ENCODE peak calls at places on chromosomes 6 and 20, in four cellular contexts. S, L, N and W are unnamed samples.

GRCh38 chr6:6645266-6645917 is 56.9 kb downstream of the LY86 start:
- DNase-seq in N (no peak), S (no peak), L (no peak), W (no peak)

GRCh38 chr6:113776998-113777397 is 80.1 kb upstream of the MARCKS start:
- DNase-seq in N (no peak), S (no peak), L (no peak), W (no peak)

GRCh38 chr6:169723200-169723909 is 945 bp downstream of the PHF10 start:
- DNase-seq in S (peak; percentile 73), N (peak; percentile 38), L (peak; percentile 81), W (peak; percentile 63)

GRCh38 chr6:31131595-31131994 is 7.3 kb downstream of the PSORS1C2 start:
- DNase-seq in N (no peak), L (no peak), S (no peak), W (no peak)

GRCh38 chr20:1388253-1388652 is 4.6 kb downstream of the FKBP1A start:
- DNase-seq in L (no peak), S (no peak), N (no peak), W (no peak)

GRCh38 chr6:105993341-105993740 is 92.8 kb upstream of the PRDM1 start:
- DNase-seq in S (peak; percentile 40), N (no peak), L (no peak), W (no peak)

GRCh38 chr6:101083533-101084172 is 202.5 kb upstream of the ASCC3 start:
- DNase-seq in S (no peak), L (no peak), N (no peak), W (no peak)

GRCh38 chr6:164007881-164008280 is 593.4 kb downstream of the QKI start:
- DNase-seq in N (no peak), L (no peak), S (no peak), W (no peak)

GRCh38 chr20:62030834-62031434 is 34.7 kb downstream of the TAF4 start:
- DNase-seq in N (no peak), L (no peak), S (no peak), W (no peak)

GRCh38 chr20:62875419-62876355 is 14.1 kb upstream of the TCFL5 start:
- DNase-seq in N (peak; percentile 87), L (peak; percentile 78), S (peak; percentile 78), W (peak; percentile 79)

GRCh38 chr6:112701201-112701600 is 354.1 kb downstream of the RFPL4B start:
- DNase-seq in N (no peak), L (no peak), S (no peak), W (no peak)

GRCh38 chr6:31620586-31621319 is at the start of gene PRRC2A:
- DNase-seq in S (peak; percentile 83), N (peak; percentile 92), L (peak; percentile 96), W (peak; percentile 96)

GRCh38 chr6:170122676-170123075 is 168.2 kb downstream of the DLL1 start:
- DNase-seq in S (no peak), N (no peak), L (no peak), W (no peak)

GRCh38 chr20:33696448-33696847 is 10.3 kb upstream of the E2F1 start:
- DNase-seq in N (no peak), S (no peak), L (no peak), W (no peak)

GRCh38 chr6:6820688-6821238 is 232.2 kb downstream of the LY86 start:
- DNase-seq in N (no peak), S (no peak), L (peak; percentile 82), W (no peak)

GRCh38 chr6:87754828-87755227 is 52.8 kb upstream of the AKIRIN2 start:
- DNase-seq in L (no peak), S (no peak), N (no peak), W (no peak)

GRCh38 chr20:1130849-1131248 is 12.4 kb downstream of the PSMF1 start:
- DNase-seq in N (no peak), L (no peak), S (no peak), W (no peak)

GRCh38 chr6:134010400-134010799 is 42.0 kb downstream of the SLC2A12 start:
- DNase-seq in N (no peak), L (no peak), S (no peak), W (no peak)

GRCh38 chr20:25470045-25470444 is 62.6 kb downstream of the GINS1 start:
- DNase-seq in N (peak; percentile 65), S (no peak), L (peak; percentile 49), W (peak; percentile 49)

GRCh38 chr6:170445984-170446383 is 107.1 kb downstream of the PSMB1 start:
- DNase-seq in S (no peak), L (no peak), N (no peak), W (no peak)

GRCh38 chr6:38170666-38171065 is 351.1 kb downstream of the ZFAND3 start:
- DNase-seq in L (no peak), S (no peak), N (no peak), W (no peak)

GRCh38 chr6:1611572-1612385 is 2.1 kb downstream of the FOXC1 start:
- DNase-seq in N (no peak), S (no peak), L (no peak), W (no peak)

GRCh38 chr6:1612386-1612893 is 2.7 kb downstream of the FOXC1 start:
- DNase-seq in S (no peak), L (no peak), N (no peak), W (no peak)

GRCh38 chr6:1610497-1611321 is 994 bp downstream of the FOXC1 start:
- DNase-seq in L (no peak), N (peak; percentile 45), S (no peak), W (peak; percentile 40)

GRCh38 chr6:1609662-1610496 is at the start of gene FOXC1:
- DNase-seq in L (peak; percentile 79), N (peak; percentile 77), S (peak; percentile 81), W (peak; percentile 78)

DNA sequence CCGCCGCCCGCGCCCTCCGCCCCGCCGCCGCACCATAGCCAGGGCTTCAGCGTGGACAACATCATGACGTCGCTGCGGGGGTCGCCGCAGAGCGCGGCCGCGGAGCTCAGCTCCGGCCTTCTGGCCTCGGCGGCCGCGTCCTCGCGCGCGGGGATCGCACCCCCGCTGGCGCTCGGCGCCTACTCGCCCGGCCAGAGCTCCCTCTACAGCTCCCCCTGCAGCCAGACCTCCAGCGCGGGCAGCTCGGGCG is 1.5 kb downstream of the FOXC1 start:
- DNase-seq in N (peak; percentile 68), L (no peak), S (no peak), W (peak; percentile 66)
- TF ChIP-seq CTCF in N (peak; percentile 61), L (no peak), S (no peak), W (no peak)

GRCh38 chr6:34793877-34794276 is 2.0 kb downstream of the BLTP3A start:
- DNase-seq in N (no peak), L (no peak), S (no peak), W (no peak)

GRCh38 chr6:34788111-34788510 is 3.8 kb upstream of the BLTP3A start:
- DNase-seq in N (no peak), L (no peak), S (no peak), W (no peak)

GRCh38 chr6:34791842-34792604 is at the start of gene BLTP3A:
- DNase-seq in N (peak; percentile 87), S (peak; percentile 34), L (peak; percentile 75), W (peak; percentile 83)

GRCh38 chr6:34792605-34793500 is 970 bp downstream of the BLTP3A start:
- DNase-seq in N (peak; percentile 41), L (peak; percentile 25), S (peak; percentile 37), W (peak; percentile 34)

GRCh38 chr6:34791164-34791841 is 580 bp upstream of the BLTP3A start:
- DNase-seq in S (peak; percentile 30), L (peak; percentile 64), N (peak; percentile 86), W (peak; percentile 60)
- TF ChIP-seq CTCF in S (no peak), L (no peak), N (peak; percentile 67), W (no peak)

DNA sequence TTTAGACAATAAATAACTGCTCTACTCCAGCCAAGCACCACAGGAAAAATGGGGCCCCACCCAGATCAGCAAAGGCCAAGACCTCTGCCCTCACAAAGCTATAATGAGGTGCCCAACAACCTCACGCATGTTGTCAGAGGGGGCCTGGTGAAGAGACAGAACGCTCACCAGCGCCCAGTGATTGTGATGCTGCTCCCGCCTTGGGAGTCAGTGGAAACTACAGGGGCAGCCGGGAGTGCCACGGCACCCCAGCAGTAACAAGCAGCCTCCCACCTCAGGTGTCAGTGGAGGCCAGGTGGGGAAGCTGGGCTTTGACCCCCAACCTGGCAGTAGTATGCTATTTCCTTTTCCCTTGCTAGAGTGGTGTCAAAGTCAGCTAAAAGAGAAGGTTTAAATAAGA is 47.4 kb downstream of the TCP11 start:
- DNase-seq in N (no peak), L (no peak), S (no peak), W (no peak)
- TF ChIP-seq CTCF in N (no peak), L (no peak), S (no peak), W (no peak)

GRCh38 chr20:51738877-51739447 is 29.2 kb downstream of the ATP9A start:
- DNase-seq in N (no peak), S (no peak), L (peak; percentile 44), W (no peak)
- TF ChIP-seq CTCF in N (no peak), S (no peak), L (no peak), W (no peak)

DNA sequence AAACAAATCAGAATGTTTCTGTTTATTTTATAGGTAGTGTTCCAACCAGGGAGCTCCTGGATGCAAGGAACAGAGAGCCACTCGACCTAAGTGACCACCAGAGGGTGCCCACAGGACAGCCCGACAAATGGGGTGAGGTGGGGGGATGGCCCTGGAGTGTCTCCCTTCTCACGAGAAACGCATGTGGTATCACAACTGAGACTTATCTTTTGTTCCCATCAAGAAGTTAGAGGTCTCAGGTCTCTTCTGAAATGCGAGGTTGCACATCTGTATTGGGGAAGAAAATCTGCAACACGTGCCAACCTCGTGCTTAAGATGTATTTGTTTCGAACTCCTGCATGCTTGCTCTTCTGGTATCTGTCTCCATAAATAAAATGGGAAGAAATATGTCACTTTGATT is 104.0 kb downstream of the ISM1 start:
- DNase-seq in S (no peak), L (no peak), N (peak; percentile 76), W (peak; percentile 36)
- TF ChIP-seq CTCF in S (no peak), L (peak; percentile 37), N (peak; percentile 82), W (peak; percentile 39)

DNA sequence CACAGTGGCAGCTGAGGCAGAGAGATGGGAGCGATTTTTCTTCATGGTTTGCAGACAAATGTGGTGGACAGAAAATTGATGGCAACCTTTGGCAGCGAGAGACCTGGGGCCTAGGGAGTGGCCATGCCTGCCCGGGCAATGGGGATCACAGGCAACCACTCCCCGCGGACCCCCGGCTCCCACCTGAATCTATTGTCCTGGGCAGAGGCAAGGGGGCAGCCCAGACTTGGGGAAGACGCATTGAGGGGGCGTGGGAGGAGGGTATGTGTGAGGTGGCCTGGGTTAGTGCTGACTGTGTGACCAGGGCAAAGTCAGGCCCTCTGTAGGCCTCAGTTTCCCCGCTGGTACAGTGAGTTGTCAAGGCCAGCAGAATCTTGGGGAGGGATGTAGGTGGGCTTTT is 53.6 kb upstream of the BLCAP start:
- DNase-seq in N (no peak), L (no peak), S (no peak), W (no peak)
- TF ChIP-seq CTCF in N (no peak), L (no peak), S (no peak), W (no peak)

GRCh38 chr6:168130683-168131371 is 51.8 kb upstream of the FRMD1 start:
- DNase-seq in N (no peak), S (peak; percentile 11), L (no peak), W (no peak)

GRCh38 chr6:168131464-168132415 is 52.7 kb upstream of the FRMD1 start:
- DNase-seq in N (peak; percentile 86), S (peak; percentile 10), L (no peak), W (no peak)

GRCh38 chr6:168133186-168133585 is 54.2 kb upstream of the FRMD1 start:
- DNase-seq in S (no peak), L (no peak), N (peak; percentile 87), W (no peak)

GRCh38 chr6:168133707-168134398 is 54.8 kb upstream of the FRMD1 start:
- DNase-seq in N (no peak), L (no peak), S (peak; percentile 7), W (no peak)

GRCh38 chr6:168132531-168133184 is 53.6 kb upstream of the FRMD1 start:
- DNase-seq in N (peak; percentile 87), L (no peak), S (no peak), W (peak; percentile 58)
- TF ChIP-seq CTCF in N (peak; percentile 67), L (peak; percentile 26), S (peak; percentile 42), W (no peak)

GRCh38 chr6:53347921-53348435 is 772 bp downstream of the ELOVL5 start:
- DNase-seq in S (peak; percentile 72), N (peak; percentile 96), L (peak; percentile 61), W (peak; percentile 81)
- TF ChIP-seq CTCF in S (no peak), N (peak; percentile 1), L (no peak), W (no peak)